ENCODE peak calls at places on chromosomes 4 and X, in four cellular contexts. K is GM12878, D is HepG2, Y is K562. W is an unnamed sample.
A peak's percentile ranks its signal among the peaks of the same experiment; 100 is the strongest.

GRCh38 chr4:87025614-87026041 is 90.8 kb downstream of the AFF1 start:
- DNase-seq in K (peak; percentile 50), D (peak; percentile 71), Y (no peak), W (no peak)

GRCh38 chrX:40169193-40170086 is 71.7 kb upstream of the BCOR start:
- DNase-seq in K (no peak), D (peak; percentile 70), Y (peak; percentile 58), W (no peak)

GRCh38 chrX:20857746-20858145 is 516.5 kb upstream of the CNKSR2 start:
- DNase-seq in K (no peak), D (no peak), Y (no peak), W (no peak)

GRCh38 chrX:40996886-40997530 is 88.2 kb upstream of the USP9X start:
- DNase-seq in K (no peak), D (peak; percentile 70), Y (peak; percentile 41), W (peak; percentile 64)

GRCh38 chrX:56733459-56734046 is 4.5 kb downstream of the NBDY start:
- DNase-seq in K (no peak), D (peak; percentile 17), Y (peak; percentile 15), W (peak; percentile 14)

GRCh38 chr4:112145820-112146813 is 863 bp downstream of the FAM241A start:
- DNase-seq in K (peak; percentile 17), D (no peak), Y (peak; percentile 42), W (peak; percentile 51)

GRCh38 chr4:92172203-92172602 is 131.6 kb upstream of the GRID2 start:
- DNase-seq in K (no peak), D (no peak), Y (no peak), W (no peak)

GRCh38 chr4:178306565-178306964 is 864.3 kb upstream of the AGA start:
- DNase-seq in K (no peak), D (no peak), Y (no peak), W (no peak)

GRCh38 chr4:73859614-73860088 is 6.6 kb downstream of the PF4V1 start:
- DNase-seq in K (no peak), D (no peak), Y (no peak), W (no peak)

GRCh38 chrX:71214604-71215334 is 8.3 kb upstream of the GJB1 start:
- DNase-seq in K (no peak), D (peak; percentile 90), Y (no peak), W (no peak)

GRCh38 chr4:139575072-139575471 is 19.1 kb upstream of the SETD7 start:
- DNase-seq in K (no peak), D (no peak), Y (no peak), W (no peak)

GRCh38 chr4:114015444-114015899 is 36.0 kb upstream of the ARSJ start:
- DNase-seq in K (no peak), D (no peak), Y (no peak), W (no peak)

GRCh38 chr4:40630335-40631021 is 814 bp upstream of the RBM47 start:
- DNase-seq in K (peak; percentile 68), D (no peak), Y (no peak), W (peak; percentile 15)

GRCh38 chr4:152680988-152681731 is 1.4 kb upstream of the TMEM154 start:
- DNase-seq in K (no peak), D (no peak), Y (no peak), W (no peak)

GRCh38 chr4:77079281-77079680 is 3.5 kb upstream of the CCNI start:
- DNase-seq in K (no peak), D (no peak), Y (no peak), W (no peak)

GRCh38 chrX:68365356-68365755 is 67.9 kb downstream of the OPHN1 start:
- DNase-seq in K (no peak), D (no peak), Y (no peak), W (no peak)

GRCh38 chr4:93776386-93777080 is 52.0 kb upstream of the ATOH1 start:
- DNase-seq in K (no peak), D (no peak), Y (no peak), W (no peak)

GRCh38 chr4:11634283-11634682 is 205.6 kb upstream of the HS3ST1 start:
- DNase-seq in K (no peak), D (no peak), Y (no peak), W (no peak)

GRCh38 chr4:38442073-38442788 is 221.8 kb upstream of the KLF3 start:
- DNase-seq in K (no peak), D (no peak), Y (no peak), W (no peak)

GRCh38 chrX:134948333-134949241 is 42.2 kb upstream of the SMIM10 start:
- DNase-seq in K (no peak), D (peak; percentile 88), Y (no peak), W (no peak)

GRCh38 chr4:154490589-154491340 is 834 bp downstream of the DCHS2 start:
- DNase-seq in K (no peak), D (no peak), Y (no peak), W (no peak)

GRCh38 chrX:111568356-111568755 is 56.9 kb downstream of the SERTM2 start:
- DNase-seq in K (no peak), D (peak; percentile 0), Y (peak; percentile 10), W (peak; percentile 65)

GRCh38 chrX:14672611-14673172 is 143.4 kb downstream of the GLRA2 start:
- DNase-seq in K (no peak), D (no peak), Y (no peak), W (no peak)

GRCh38 chr4:6250235-6250983 is 19.2 kb upstream of the WFS1 start:
- DNase-seq in K (peak; percentile 42), D (peak; percentile 67), Y (peak; percentile 63), W (peak; percentile 70)

GRCh38 chr4:176034498-176034897 is 31.1 kb upstream of the WDR17 start:
- DNase-seq in K (no peak), D (no peak), Y (no peak), W (no peak)

GRCh38 chr4:127505203-127505602 is 127.6 kb upstream of the INTU start:
- DNase-seq in K (no peak), D (no peak), Y (no peak), W (no peak)

GRCh38 chrX:54043696-54044125 is 562 bp downstream of the PHF8 start:
- DNase-seq in K (no peak), D (no peak), Y (peak; percentile 47), W (peak; percentile 13)

GRCh38 chrX:104566921-104567501 is 1.0 kb downstream of the IL1RAPL2 start:
- DNase-seq in K (no peak), D (no peak), Y (no peak), W (no peak)

GRCh38 chr4:4752576-4753401 is 106.7 kb upstream of the MSX1 start:
- DNase-seq in K (no peak), D (no peak), Y (no peak), W (no peak)

GRCh38 chr4:140047017-140047640 is 106.9 kb downstream of the MAML3 start:
- DNase-seq in K (no peak), D (no peak), Y (no peak), W (no peak)

GRCh38 chr4:139833131-139833930 is 167.7 kb downstream of the MGST2 start:
- DNase-seq in K (no peak), D (no peak), Y (no peak), W (no peak)

GRCh38 chr4:169293343-169294176 is 22.8 kb upstream of the SH3RF1 start:
- DNase-seq in K (peak; percentile 90), D (no peak), Y (no peak), W (no peak)

GRCh38 chr4:122666527-122667245 is 45.8 kb upstream of the IL21 start:
- DNase-seq in K (no peak), D (no peak), Y (no peak), W (no peak)

GRCh38 chr4:10006236-10006603 is 15.1 kb downstream of the SLC2A9 start:
- DNase-seq in K (peak; percentile 82), D (peak; percentile 86), Y (no peak), W (no peak)

GRCh38 chrX:28591542-28591941 is 4.3 kb downstream of the IL1RAPL1 start:
- DNase-seq in K (no peak), D (no peak), Y (no peak), W (no peak)

GRCh38 chr4:21005647-21006046 is 305.4 kb downstream of the PACRGL start:
- DNase-seq in K (no peak), D (no peak), Y (no peak), W (no peak)

GRCh38 chr4:140839888-140840790 is 84.0 kb upstream of the TBC1D9 start:
- DNase-seq in K (no peak), D (no peak), Y (no peak), W (no peak)

GRCh38 chr4:132071815-132072214 is 1077.3 kb upstream of the PCDH10 start:
- DNase-seq in K (no peak), D (no peak), Y (no peak), W (no peak)

DNA sequence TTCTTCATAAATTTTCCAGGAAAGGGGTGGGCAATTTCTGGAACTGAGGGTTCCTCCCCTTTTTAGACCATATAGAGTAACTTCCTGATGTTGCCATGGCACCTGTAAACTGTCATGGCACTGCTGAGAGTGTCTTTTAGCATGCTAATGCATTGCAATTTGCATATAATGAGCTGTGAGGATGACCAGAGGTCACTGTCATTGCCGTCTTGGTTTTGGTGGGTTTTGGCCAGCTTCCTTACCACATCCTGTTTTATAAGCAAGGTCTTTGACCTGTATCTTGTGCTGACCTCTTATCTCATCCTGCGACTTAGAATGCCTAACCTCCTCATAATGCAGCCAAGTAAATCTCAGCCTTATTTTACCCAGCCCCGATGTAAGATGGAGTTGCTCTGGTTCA is 577.8 kb downstream of the NLGN4X start:
- DNase-seq in K (no peak), D (no peak), Y (no peak), W (no peak)
- TF ChIP-seq FOXM1 in K (peak; percentile 26), D (no peak), Y (no peak), W (no peak)

GRCh38 chr4:148999924-149000323 is 557.7 kb upstream of the NR3C2 start:
- DNase-seq in K (no peak), D (no peak), Y (no peak), W (no peak)

GRCh38 chr4:148998719-148999118 is 556.5 kb upstream of the NR3C2 start:
- DNase-seq in K (no peak), D (peak; percentile 4), Y (no peak), W (peak; percentile 15)
- TF ChIP-seq SP1 in K (no peak), D (no peak), Y (no peak), W (no peak)

DNA sequence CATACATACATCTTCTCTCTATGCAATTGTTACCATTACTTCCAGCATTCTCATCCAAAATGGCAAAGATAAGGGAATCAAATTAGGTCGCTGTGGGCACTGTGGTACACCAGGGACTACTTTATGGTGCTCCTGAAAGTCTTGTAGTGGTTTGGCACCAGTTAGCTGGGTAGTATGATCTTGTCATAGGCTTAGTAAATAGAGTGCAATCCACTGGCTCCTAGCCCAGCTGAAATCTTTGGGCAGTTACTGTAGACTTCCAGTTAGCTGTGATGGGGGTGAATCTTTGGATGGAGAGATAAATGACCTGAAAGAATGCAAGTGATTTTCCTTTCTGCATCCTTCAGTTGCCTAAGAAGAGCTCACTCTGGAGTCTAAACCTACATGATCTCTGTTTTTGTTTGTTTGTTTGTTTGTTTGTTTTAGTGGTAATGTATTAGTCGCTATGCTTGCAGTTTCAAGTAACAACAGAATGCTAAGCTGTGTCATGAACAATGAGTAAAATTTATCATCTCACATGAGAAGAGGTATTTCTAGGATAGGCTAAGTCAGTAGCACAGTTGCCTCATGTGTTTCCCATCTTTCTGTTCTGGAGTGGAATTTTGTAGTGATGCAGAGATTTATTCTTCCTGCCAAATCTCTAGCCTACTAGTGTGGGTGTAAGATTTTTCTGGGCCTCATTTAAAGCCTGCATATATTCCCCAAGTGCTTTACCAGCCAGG is 24.2 kb downstream of the HERC3 start:
- DNase-seq in K (no peak), D (no peak), Y (no peak), W (no peak)
- TF ChIP-seq FOXK2 in K (no peak), D (no peak), Y (no peak), W (no peak)

DNA sequence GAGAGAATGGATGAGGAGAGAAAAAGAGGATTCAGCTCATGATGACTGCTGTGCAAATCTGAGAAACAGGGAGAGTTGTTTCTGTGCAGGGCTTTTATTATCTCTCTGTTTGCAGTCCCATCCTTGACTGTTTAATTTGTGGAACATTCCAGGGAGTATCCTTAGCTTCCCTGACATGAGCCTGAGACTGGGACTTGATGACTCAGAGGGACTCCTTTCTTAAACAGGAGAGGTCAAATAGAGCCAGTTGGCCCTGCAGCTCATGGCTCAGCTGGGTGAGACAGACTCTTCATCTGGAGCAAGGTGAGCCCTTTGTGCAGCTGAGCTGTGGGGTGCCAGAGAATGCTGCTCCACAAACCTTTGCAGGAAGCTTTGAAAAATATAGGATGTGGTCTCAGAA is 14.3 kb downstream of the ARHGAP24 start:
- DNase-seq in K (no peak), D (no peak), Y (no peak), W (no peak)
- TF ChIP-seq FOXM1 in K (no peak), D (no peak), Y (no peak), W (no peak)